ENCODE peak calls at places on chromosomes 3 and 15, in seven cellular contexts. J is CD8-positive, alpha-beta T cell; I is mesendoderm; R is transverse colon; W is endodermal cell; Q is tibial nerve; V is GM12878. X is an unnamed sample.

GRCh38 chr15:60373327-60373726 is 24.5 kb downstream of the ANXA2 start:
- DNase-seq in J (no peak), I (no peak), R (no peak), W (peak; percentile 21), Q (no peak), V (no peak), X (no peak)

GRCh38 chr15:25250906-25251622 is 187.8 kb downstream of the UBE3A start:
- DNase-seq in J (no peak), I (no peak), R (no peak), W (no peak), Q (no peak), V (no peak), X (no peak)

GRCh38 chr3:181075098-181075497 is 85.6 kb upstream of the DNAJC19 start:
- DNase-seq in J (no peak), I (peak; percentile 75), R (no peak), W (peak; percentile 78), Q (no peak), V (no peak), X (peak; percentile 97)

GRCh38 chr3:99925584-99925983 is 107.9 kb downstream of the CMSS1 start:
- DNase-seq in J (no peak), I (no peak), R (peak; percentile 31), W (no peak), Q (peak; percentile 35), V (no peak), X (peak; percentile 66)

GRCh38 chr3:4670352-4670751 is 177.2 kb downstream of the ITPR1 start:
- DNase-seq in J (no peak), I (peak; percentile 70), R (no peak), W (peak; percentile 75), Q (no peak), V (no peak), X (peak; percentile 27)

GRCh38 chr15:75042730-75043508 is 19.5 kb downstream of the PPCDC start:
- DNase-seq in J (peak; percentile 49), I (peak; percentile 63), R (peak; percentile 91), W (peak; percentile 85), Q (peak; percentile 47), V (peak; percentile 100), X (peak; percentile 81)

GRCh38 chr15:62648954-62649353 is 393.6 kb upstream of the TPM1 start:
- DNase-seq in J (no peak), I (peak; percentile 37), R (no peak), W (no peak), Q (peak; percentile 51), V (peak; percentile 35), X (peak; percentile 31)

GRCh38 chr15:64461577-64462162 is 1.3 kb downstream of the ZNF609 start:
- DNase-seq in J (peak; percentile 12), I (peak; percentile 90), R (no peak), W (peak; percentile 79), Q (no peak), V (no peak), X (peak; percentile 22)

GRCh38 chr3:188646592-188646991 is 492.6 kb downstream of the LPP start:
- DNase-seq in J (no peak), I (no peak), R (no peak), W (no peak), Q (no peak), V (no peak), X (no peak)

GRCh38 chr15:68620721-68621528 is 42.1 kb downstream of the CORO2B start:
- DNase-seq in J (no peak), I (no peak), R (peak; percentile 67), W (no peak), Q (peak; percentile 93), V (no peak), X (peak; percentile 81)

GRCh38 chr15:29074045-29074444 is 188.3 kb downstream of the APBA2 start:
- DNase-seq in J (no peak), I (no peak), R (no peak), W (no peak), Q (no peak), V (no peak), X (no peak)

GRCh38 chr3:16816048-16816780 is 68.5 kb upstream of the PLCL2 start:
- DNase-seq in J (no peak), I (no peak), R (no peak), W (no peak), Q (no peak), V (peak; percentile 56), X (no peak)

GRCh38 chr3:126130981-126131750 is 47.2 kb upstream of the SLC41A3 start:
- DNase-seq in J (no peak), I (no peak), R (peak; percentile 5), W (peak; percentile 30), Q (no peak), V (no peak), X (peak; percentile 4)

GRCh38 chr3:149512073-149512782 is 37.7 kb downstream of the TM4SF4 start:
- DNase-seq in J (no peak), I (peak; percentile 77), R (peak; percentile 60), W (peak; percentile 90), Q (peak; percentile 81), V (no peak), X (peak; percentile 79)

GRCh38 chr3:184335661-184336483 is 1.5 kb upstream of the FAM131A start:
- DNase-seq in J (peak; percentile 80), I (peak; percentile 92), R (peak; percentile 92), W (peak; percentile 98), Q (peak; percentile 90), V (no peak), X (peak; percentile 91)

GRCh38 chr3:176570992-176571391 is 626.3 kb downstream of the TBL1XR1 start:
- DNase-seq in J (no peak), I (no peak), R (no peak), W (no peak), Q (no peak), V (no peak), X (no peak)

GRCh38 chr3:131396170-131396569 is 14.6 kb downstream of the NUDT16 start:
- DNase-seq in J (no peak), I (no peak), R (no peak), W (no peak), Q (peak; percentile 84), V (no peak), X (no peak)

GRCh38 chr15:66369773-66370651 is 13.5 kb upstream of the TIPIN start:
- DNase-seq in J (no peak), I (peak; percentile 28), R (no peak), W (no peak), Q (no peak), V (peak; percentile 68), X (no peak)

GRCh38 chr3:113222412-113223086 is 11.2 kb downstream of the BOC start:
- DNase-seq in J (no peak), I (no peak), R (no peak), W (no peak), Q (no peak), V (no peak), X (no peak)

GRCh38 chr3:129016366-129016724 is 15.2 kb downstream of the EFCC1 start:
- DNase-seq in J (peak; percentile 58), I (peak; percentile 25), R (peak; percentile 85), W (no peak), Q (no peak), V (no peak), X (peak; percentile 54)

GRCh38 chr15:51046799-51047449 is 47.8 kb downstream of the TNFAIP8L3 start:
- DNase-seq in J (no peak), I (no peak), R (peak; percentile 65), W (no peak), Q (peak; percentile 15), V (no peak), X (no peak)

DNA sequence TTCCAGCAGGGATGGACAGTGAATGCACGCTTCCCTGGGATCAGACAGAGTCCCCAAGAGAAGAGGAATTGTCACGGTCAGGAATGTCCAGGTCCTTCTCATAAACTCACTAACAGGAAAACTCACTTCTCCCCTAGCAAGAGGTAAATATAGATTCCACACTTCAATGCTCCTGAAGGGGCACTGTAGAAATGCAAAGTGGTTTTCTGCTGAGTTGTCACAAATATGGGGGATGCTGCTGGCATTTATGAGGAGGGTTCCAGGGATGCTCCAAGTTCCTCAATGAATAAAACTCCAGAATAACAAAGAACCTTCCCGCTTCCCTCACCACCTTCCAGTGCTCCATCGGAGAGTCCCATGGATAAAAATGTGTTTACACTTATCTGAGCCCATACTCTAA is 423.4 kb downstream of the MAGI1 start:
- DNase-seq in J (no peak), I (no peak), R (no peak), W (no peak), Q (no peak), V (no peak), X (no peak)
- H3K4me3 ChIP-seq in J (no peak overlapping the region), I (no peak overlapping the region), R (no peak overlapping the region), W (no peak overlapping the region), Q (no peak overlapping the region), V (no peak overlapping the region), X (no peak overlapping the region)

GRCh38 chr3:61629442-61629841 is 68.1 kb downstream of the PTPRG start:
- DNase-seq in J (no peak), I (no peak), R (no peak), W (no peak), Q (no peak), V (no peak), X (no peak)
- H3K27ac ChIP-seq in J (no peak overlapping the region), I (no peak overlapping the region), R (no peak overlapping the region), W (no peak overlapping the region), Q (no peak overlapping the region), V (no peak overlapping the region), X (no peak overlapping the region)

GRCh38 chr3:59451041-59451763 is 401.4 kb upstream of the CFAP20DC start:
- DNase-seq in J (peak; percentile 28), I (peak; percentile 41), R (peak; percentile 38), W (no peak), Q (no peak), V (peak; percentile 97), X (no peak)

GRCh38 chr3:59446775-59447465 is 397.1 kb upstream of the CFAP20DC start:
- DNase-seq in J (no peak), I (no peak), R (no peak), W (no peak), Q (no peak), V (no peak), X (no peak)

GRCh38 chr3:59456852-59457485 is 407.1 kb upstream of the CFAP20DC start:
- DNase-seq in J (no peak), I (no peak), R (no peak), W (no peak), Q (no peak), V (peak; percentile 67), X (no peak)

DNA sequence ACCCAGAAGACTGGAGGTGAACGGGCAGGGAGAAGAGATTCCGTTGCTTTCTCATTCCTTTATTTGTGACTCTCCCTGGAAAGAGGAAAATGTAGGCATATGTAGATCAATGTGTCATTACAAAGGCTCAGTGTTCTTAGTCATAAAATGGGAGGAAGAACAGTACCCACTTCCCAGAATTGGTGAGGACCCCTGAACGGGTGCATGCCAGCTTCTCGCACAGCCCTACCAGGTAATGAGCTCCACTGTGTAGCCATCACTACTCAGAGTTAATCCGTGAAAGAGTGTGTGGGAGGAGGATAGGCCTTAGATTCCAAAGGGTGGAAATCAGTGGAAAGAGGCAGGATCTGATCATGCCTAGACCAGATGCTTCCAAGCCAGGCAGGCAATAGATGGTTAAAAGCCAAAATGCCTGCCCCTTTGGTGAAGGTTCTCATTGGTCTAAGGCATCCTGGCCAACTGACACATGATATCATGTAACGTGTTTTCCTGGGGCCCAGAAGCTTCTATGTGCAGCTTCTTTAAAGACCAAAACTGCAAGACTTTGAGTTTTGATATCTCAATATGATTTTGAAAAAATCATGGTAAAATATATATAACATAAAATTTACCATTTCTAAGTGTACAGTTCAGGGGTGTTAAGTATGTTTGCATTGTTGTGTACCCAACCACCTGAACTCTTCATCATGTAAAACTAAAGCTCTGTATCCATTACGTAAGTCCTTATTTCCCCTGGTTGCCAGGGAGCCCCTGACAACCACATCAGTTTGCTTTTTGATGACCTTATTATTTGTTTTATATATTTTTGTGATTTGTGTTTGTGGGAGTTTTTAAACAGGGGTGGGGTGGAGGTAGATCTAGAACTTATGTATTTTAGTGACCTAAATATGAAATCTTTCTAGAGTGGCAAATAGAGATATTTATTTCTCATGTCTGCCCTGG is 402.2 kb upstream of the CFAP20DC start:
- DNase-seq in J (no peak), I (no peak), R (no peak), W (no peak), Q (no peak), V (no peak), X (no peak)
- H3K4me3 ChIP-seq in J (peak overlapping the region; percentile 22), I (no peak overlapping the region), R (no peak overlapping the region), W (no peak overlapping the region), Q (no peak overlapping the region), V (no peak overlapping the region), X (no peak overlapping the region)

GRCh38 chr3:69009559-69010410 is 3.7 kb downstream of the EOGT start:
- DNase-seq in J (no peak), I (peak; percentile 95), R (no peak), W (peak; percentile 85), Q (no peak), V (no peak), X (no peak)
- H3K27ac ChIP-seq in J (no peak overlapping the region), I (peak overlapping the region; percentile 75), R (peak overlapping the region; percentile 35), W (peak overlapping the region; percentile 1), Q (no peak overlapping the region), V (no peak overlapping the region), X (no peak overlapping the region)

X was measured in WERI-Rb-1.